ENCODE peak calls at places on chromosome 13, in four cellular contexts. One of them, this sample, is unnamed.

GRCh38 chr13:99009987-99010551 is 32.2 kb upstream of the DOCK9 start:
- DNase-seq in posterior cingulate gyrus: no peak
- DNase-seq in NCI-H2029 treated with DMSO at 0.1 percent for 48 hours: no peak
- DNase-seq in caudate nucleus: no peak
- DNase-seq in this sample: no peak

GRCh38 chr13:109784590-109785140 is 1.7 kb downstream of the IRS2 start:
- DNase-seq in NCI-H2029 treated with DMSO at 0.1 percent for 48 hours: peak
- DNase-seq in caudate nucleus: peak
- DNase-seq in posterior cingulate gyrus: peak
- DNase-seq in this sample: peak

GRCh38 chr13:30465541-30466357 is at the start of gene HMGB1:
- DNase-seq in NCI-H2029 treated with DMSO at 0.1 percent for 48 hours: peak
- DNase-seq in posterior cingulate gyrus: peak
- DNase-seq in caudate nucleus: peak
- DNase-seq in this sample: peak

GRCh38 chr13:51781246-51782022 is 22.5 kb downstream of the DHRS12 start:
- DNase-seq in caudate nucleus: no peak
- DNase-seq in posterior cingulate gyrus: no peak
- DNase-seq in NCI-H2029 treated with DMSO at 0.1 percent for 48 hours: no peak
- DNase-seq in this sample: no peak

GRCh38 chr13:112821340-112822055 is 131.7 kb downstream of the ATP11A start:
- DNase-seq in caudate nucleus: no peak
- DNase-seq in NCI-H2029 treated with DMSO at 0.1 percent for 48 hours: no peak
- DNase-seq in posterior cingulate gyrus: no peak
- DNase-seq in this sample: no peak

GRCh38 chr13:66528139-66528538 is 702.0 kb downstream of the PCDH9 start:
- DNase-seq in NCI-H2029 treated with DMSO at 0.1 percent for 48 hours: no peak
- DNase-seq in caudate nucleus: no peak
- DNase-seq in posterior cingulate gyrus: no peak
- DNase-seq in this sample: no peak

GRCh38 chr13:45370922-45371406 is 30.0 kb upstream of the TPT1 start:
- DNase-seq in posterior cingulate gyrus: peak
- DNase-seq in caudate nucleus: peak
- DNase-seq in NCI-H2029 treated with DMSO at 0.1 percent for 48 hours: no peak
- DNase-seq in this sample: no peak

GRCh38 chr13:33134213-33134612 is 118.0 kb downstream of the KL start:
- DNase-seq in caudate nucleus: no peak
- DNase-seq in posterior cingulate gyrus: no peak
- DNase-seq in NCI-H2029 treated with DMSO at 0.1 percent for 48 hours: no peak
- DNase-seq in this sample: no peak

GRCh38 chr13:24274452-24274971 is 34.9 kb upstream of the C1QTNF9 start:
- DNase-seq in posterior cingulate gyrus: no peak
- DNase-seq in caudate nucleus: no peak
- DNase-seq in NCI-H2029 treated with DMSO at 0.1 percent for 48 hours: no peak
- DNase-seq in this sample: no peak

GRCh38 chr13:112992931-112993700 is 24.1 kb downstream of the MCF2L start:
- DNase-seq in NCI-H2029 treated with DMSO at 0.1 percent for 48 hours: no peak
- DNase-seq in posterior cingulate gyrus: no peak
- DNase-seq in caudate nucleus: no peak
- DNase-seq in this sample: no peak

GRCh38 chr13:73693215-73693614 is 441.0 kb downstream of the KLF12 start:
- DNase-seq in caudate nucleus: no peak
- DNase-seq in NCI-H2029 treated with DMSO at 0.1 percent for 48 hours: no peak
- DNase-seq in posterior cingulate gyrus: no peak
- DNase-seq in this sample: no peak

GRCh38 chr13:84570831-84571230 is 688.6 kb upstream of the SLITRK1 start:
- DNase-seq in caudate nucleus: no peak
- DNase-seq in NCI-H2029 treated with DMSO at 0.1 percent for 48 hours: no peak
- DNase-seq in posterior cingulate gyrus: no peak
- DNase-seq in this sample: no peak

GRCh38 chr13:113877149-113877990 is 13.5 kb upstream of the GAS6 start:
- DNase-seq in posterior cingulate gyrus: no peak
- DNase-seq in caudate nucleus: no peak
- DNase-seq in NCI-H2029 treated with DMSO at 0.1 percent for 48 hours: no peak
- DNase-seq in this sample: no peak

GRCh38 chr13:110521946-110522345 is 39.6 kb downstream of the RAB20 start:
- DNase-seq in posterior cingulate gyrus: no peak
- DNase-seq in NCI-H2029 treated with DMSO at 0.1 percent for 48 hours: no peak
- DNase-seq in caudate nucleus: no peak
- DNase-seq in this sample: no peak

GRCh38 chr13:86810385-86810784 is 860.8 kb upstream of the SLITRK5 start:
- DNase-seq in posterior cingulate gyrus: no peak
- DNase-seq in caudate nucleus: no peak
- DNase-seq in NCI-H2029 treated with DMSO at 0.1 percent for 48 hours: no peak
- DNase-seq in this sample: no peak

GRCh38 chr13:95556981-95557380 is 4.5 kb downstream of the CLDN10 start:
- DNase-seq in posterior cingulate gyrus: no peak
- DNase-seq in caudate nucleus: no peak
- DNase-seq in NCI-H2029 treated with DMSO at 0.1 percent for 48 hours: no peak
- DNase-seq in this sample: no peak

GRCh38 chr13:112651306-112651705 is 38.5 kb upstream of the ATP11A start:
- DNase-seq in caudate nucleus: no peak
- DNase-seq in NCI-H2029 treated with DMSO at 0.1 percent for 48 hours: no peak
- DNase-seq in posterior cingulate gyrus: no peak
- DNase-seq in this sample: no peak

GRCh38 chr13:28533049-28533436 is 38.1 kb upstream of the FLT1 start:
- DNase-seq in caudate nucleus: no peak
- DNase-seq in NCI-H2029 treated with DMSO at 0.1 percent for 48 hours: no peak
- DNase-seq in posterior cingulate gyrus: no peak
- DNase-seq in this sample: no peak

GRCh38 chr13:102724923-102725322 is 30.1 kb upstream of the METTL21C start:
- DNase-seq in posterior cingulate gyrus: no peak
- DNase-seq in NCI-H2029 treated with DMSO at 0.1 percent for 48 hours: no peak
- DNase-seq in caudate nucleus: peak
- DNase-seq in this sample: peak

GRCh38 chr13:46728777-46729176 is 68.2 kb downstream of the ESD start:
- DNase-seq in caudate nucleus: no peak
- DNase-seq in NCI-H2029 treated with DMSO at 0.1 percent for 48 hours: no peak
- DNase-seq in posterior cingulate gyrus: no peak
- DNase-seq in this sample: no peak

GRCh38 chr13:110365876-110366275 is 58.8 kb downstream of the COL4A2 start:
- DNase-seq in NCI-H2029 treated with DMSO at 0.1 percent for 48 hours: no peak
- DNase-seq in posterior cingulate gyrus: no peak
- DNase-seq in caudate nucleus: no peak
- DNase-seq in this sample: no peak

GRCh38 chr13:40667622-40667978 is 1.2 kb upstream of the FOXO1 start:
- DNase-seq in NCI-H2029 treated with DMSO at 0.1 percent for 48 hours: no peak
- DNase-seq in posterior cingulate gyrus: no peak
- DNase-seq in caudate nucleus: no peak
- DNase-seq in this sample: no peak

GRCh38 chr13:32501058-32501457 is 37.5 kb downstream of the N4BP2L2 start:
- DNase-seq in posterior cingulate gyrus: no peak
- DNase-seq in NCI-H2029 treated with DMSO at 0.1 percent for 48 hours: no peak
- DNase-seq in caudate nucleus: no peak
- DNase-seq in this sample: no peak

GRCh38 chr13:111013196-111013595 is 98.3 kb upstream of the ANKRD10 start:
- DNase-seq in NCI-H2029 treated with DMSO at 0.1 percent for 48 hours: no peak
- DNase-seq in caudate nucleus: no peak
- DNase-seq in posterior cingulate gyrus: no peak
- DNase-seq in this sample: no peak

GRCh38 chr13:72849571-72849970 is 67.6 kb downstream of the PIBF1 start:
- DNase-seq in NCI-H2029 treated with DMSO at 0.1 percent for 48 hours: no peak
- DNase-seq in posterior cingulate gyrus: no peak
- DNase-seq in caudate nucleus: no peak
- DNase-seq in this sample: no peak

GRCh38 chr13:33519561-33520479 is 234.3 kb upstream of the STARD13 start:
- DNase-seq in NCI-H2029 treated with DMSO at 0.1 percent for 48 hours: no peak
- DNase-seq in posterior cingulate gyrus: no peak
- DNase-seq in caudate nucleus: no peak
- DNase-seq in this sample: no peak

GRCh38 chr13:44293908-44294735 is 79.5 kb upstream of the SERP2 start:
- DNase-seq in caudate nucleus: no peak
- DNase-seq in posterior cingulate gyrus: no peak
- DNase-seq in NCI-H2029 treated with DMSO at 0.1 percent for 48 hours: no peak
- DNase-seq in this sample: no peak

GRCh38 chr13:25046274-25046984 is 49.5 kb upstream of the PABPC3 start:
- DNase-seq in NCI-H2029 treated with DMSO at 0.1 percent for 48 hours: no peak
- DNase-seq in caudate nucleus: no peak
- DNase-seq in posterior cingulate gyrus: no peak
- DNase-seq in this sample: peak

GRCh38 chr13:83167203-83167602 is 715.1 kb downstream of the SLITRK1 start:
- DNase-seq in caudate nucleus: no peak
- DNase-seq in NCI-H2029 treated with DMSO at 0.1 percent for 48 hours: no peak
- DNase-seq in posterior cingulate gyrus: no peak
- DNase-seq in this sample: no peak

GRCh38 chr13:102286326-102286725 is 115.5 kb downstream of the FGF14 start:
- DNase-seq in caudate nucleus: no peak
- DNase-seq in NCI-H2029 treated with DMSO at 0.1 percent for 48 hours: no peak
- DNase-seq in posterior cingulate gyrus: no peak
- DNase-seq in this sample: no peak

GRCh38 chr13:111031531-111031961 is 83.6 kb upstream of the ARHGEF7 start:
- DNase-seq in posterior cingulate gyrus: no peak
- DNase-seq in NCI-H2029 treated with DMSO at 0.1 percent for 48 hours: no peak
- DNase-seq in caudate nucleus: no peak
- DNase-seq in this sample: no peak

GRCh38 chr13:54185785-54186184 is 1157.2 kb downstream of the OLFM4 start:
- DNase-seq in NCI-H2029 treated with DMSO at 0.1 percent for 48 hours: no peak
- DNase-seq in caudate nucleus: no peak
- DNase-seq in posterior cingulate gyrus: no peak
- DNase-seq in this sample: peak

GRCh38 chr13:21735621-21736401 is 64.9 kb downstream of the FGF9 start:
- DNase-seq in NCI-H2029 treated with DMSO at 0.1 percent for 48 hours: no peak
- DNase-seq in posterior cingulate gyrus: no peak
- DNase-seq in caudate nucleus: no peak
- DNase-seq in this sample: peak

GRCh38 chr13:75050419-75051066 is 431.4 kb downstream of the TBC1D4 start:
- DNase-seq in NCI-H2029 treated with DMSO at 0.1 percent for 48 hours: no peak
- DNase-seq in caudate nucleus: no peak
- DNase-seq in posterior cingulate gyrus: no peak
- DNase-seq in this sample: no peak

GRCh38 chr13:51818771-51819511 is 15.0 kb upstream of the DHRS12 start:
- DNase-seq in NCI-H2029 treated with DMSO at 0.1 percent for 48 hours: no peak
- DNase-seq in caudate nucleus: no peak
- DNase-seq in posterior cingulate gyrus: no peak
- DNase-seq in this sample: no peak

GRCh38 chr13:24251525-24251924 is 57.9 kb upstream of the C1QTNF9 start:
- DNase-seq in NCI-H2029 treated with DMSO at 0.1 percent for 48 hours: no peak
- DNase-seq in posterior cingulate gyrus: no peak
- DNase-seq in caudate nucleus: no peak
- DNase-seq in this sample: no peak

GRCh38 chr13:97212540-97213146 is 9.5 kb upstream of the MBNL2 start:
- DNase-seq in posterior cingulate gyrus: no peak
- DNase-seq in NCI-H2029 treated with DMSO at 0.1 percent for 48 hours: no peak
- DNase-seq in caudate nucleus: no peak
- DNase-seq in this sample: no peak

GRCh38 chr13:100666124-100666523 is 8.5 kb downstream of the TMTC4 start:
- DNase-seq in caudate nucleus: no peak
- DNase-seq in posterior cingulate gyrus: no peak
- DNase-seq in NCI-H2029 treated with DMSO at 0.1 percent for 48 hours: peak
- DNase-seq in this sample: peak

This sample was measured in NCI-H345.